ENCODE peak calls at places on chromosomes 5 and 9, in seven cellular contexts. One of them, this sample, is unnamed.

GRCh38 chr5:142441638-142442037 is 116.8 kb upstream of the SPRY4 start:
- DNase-seq in fibroblast of lung: no peak
- DNase-seq in GM23338: no peak
- DNase-seq in hepatocyte: peak
- DNase-seq in GM12878: no peak
- DNase-seq in astrocyte: no peak
- DNase-seq in DND-41: peak
- DNase-seq in this sample: peak

GRCh38 chr5:112811023-112811422 is 50.1 kb upstream of the SRP19 start:
- DNase-seq in fibroblast of lung: no peak
- DNase-seq in GM23338: no peak
- DNase-seq in hepatocyte: no peak
- DNase-seq in GM12878: no peak
- DNase-seq in astrocyte: no peak
- DNase-seq in DND-41: no peak
- DNase-seq in this sample: no peak

GRCh38 chr5:90932052-90932699 is 373.6 kb downstream of the ADGRV1 start:
- DNase-seq in fibroblast of lung: peak
- DNase-seq in GM23338: peak
- DNase-seq in hepatocyte: peak
- DNase-seq in GM12878: peak
- DNase-seq in astrocyte: peak
- DNase-seq in DND-41: peak
- DNase-seq in this sample: peak

GRCh38 chr9:120916573-120916972 is 10.0 kb downstream of the TRAF1 start:
- DNase-seq in fibroblast of lung: no peak
- DNase-seq in GM23338: peak
- DNase-seq in hepatocyte: peak
- DNase-seq in GM12878: no peak
- DNase-seq in astrocyte: no peak
- DNase-seq in DND-41: no peak
- DNase-seq in this sample: peak

GRCh38 chr5:132557425-132557805 is 638 bp downstream of the RAD50 start:
- DNase-seq in fibroblast of lung: peak
- DNase-seq in GM23338: peak
- DNase-seq in hepatocyte: peak
- DNase-seq in GM12878: peak
- DNase-seq in astrocyte: peak
- DNase-seq in DND-41: peak
- DNase-seq in this sample: peak

GRCh38 chr9:129307227-129307970 is 129.3 kb upstream of the IER5L start:
- DNase-seq in fibroblast of lung: peak
- DNase-seq in GM23338: no peak
- DNase-seq in hepatocyte: no peak
- DNase-seq in GM12878: no peak
- DNase-seq in astrocyte: no peak
- DNase-seq in DND-41: no peak
- DNase-seq in this sample: peak

GRCh38 chr5:134845335-134845851 is 375 bp upstream of the C5orf24 start:
- DNase-seq in fibroblast of lung: peak
- DNase-seq in GM23338: no peak
- DNase-seq in hepatocyte: no peak
- DNase-seq in GM12878: no peak
- DNase-seq in astrocyte: peak
- DNase-seq in DND-41: no peak
- DNase-seq in this sample: peak

GRCh38 chr5:170861855-170862766 is at the start of gene RANBP17:
- DNase-seq in fibroblast of lung: peak
- DNase-seq in GM23338: peak
- DNase-seq in hepatocyte: peak
- DNase-seq in GM12878: no peak
- DNase-seq in astrocyte: peak
- DNase-seq in DND-41: no peak
- DNase-seq in this sample: peak

GRCh38 chr9:129809346-129809745 is 6.4 kb downstream of the TOR1B start:
- DNase-seq in fibroblast of lung: no peak
- DNase-seq in GM23338: no peak
- DNase-seq in hepatocyte: no peak
- DNase-seq in GM12878: no peak
- DNase-seq in astrocyte: no peak
- DNase-seq in DND-41: no peak
- DNase-seq in this sample: no peak

GRCh38 chr5:40410231-40410861 is 269.4 kb upstream of the PTGER4 start:
- DNase-seq in fibroblast of lung: peak
- DNase-seq in GM23338: no peak
- DNase-seq in hepatocyte: no peak
- DNase-seq in GM12878: no peak
- DNase-seq in astrocyte: peak
- DNase-seq in DND-41: peak
- DNase-seq in this sample: no peak

GRCh38 chr5:1746371-1747078 is 53.1 kb downstream of the MRPL36 start:
- DNase-seq in fibroblast of lung: no peak
- DNase-seq in GM23338: no peak
- DNase-seq in hepatocyte: no peak
- DNase-seq in GM12878: no peak
- DNase-seq in astrocyte: no peak
- DNase-seq in DND-41: no peak
- DNase-seq in this sample: no peak

GRCh38 chr5:150122536-150123481 is 32.8 kb downstream of the PDGFRB start:
- DNase-seq in fibroblast of lung: no peak
- DNase-seq in GM23338: no peak
- DNase-seq in hepatocyte: no peak
- DNase-seq in GM12878: no peak
- DNase-seq in astrocyte: no peak
- DNase-seq in DND-41: no peak
- DNase-seq in this sample: no peak

GRCh38 chr5:53339962-53340540 is 140.4 kb upstream of the FST start:
- DNase-seq in fibroblast of lung: no peak
- DNase-seq in GM23338: no peak
- DNase-seq in hepatocyte: no peak
- DNase-seq in GM12878: no peak
- DNase-seq in astrocyte: no peak
- DNase-seq in DND-41: no peak
- DNase-seq in this sample: no peak

GRCh38 chr9:113578877-113579269 is 115.3 kb downstream of the RGS3 start:
- DNase-seq in fibroblast of lung: peak
- DNase-seq in GM23338: no peak
- DNase-seq in hepatocyte: peak
- DNase-seq in GM12878: peak
- DNase-seq in astrocyte: peak
- DNase-seq in DND-41: peak
- DNase-seq in this sample: peak

GRCh38 chr9:21558627-21559401 is 76.7 kb upstream of the IFNE start:
- DNase-seq in fibroblast of lung: peak
- DNase-seq in GM23338: peak
- DNase-seq in hepatocyte: no peak
- DNase-seq in GM12878: no peak
- DNase-seq in astrocyte: no peak
- DNase-seq in DND-41: no peak
- DNase-seq in this sample: peak

GRCh38 chr5:135039526-135040296 is 5.7 kb upstream of the PITX1 start:
- DNase-seq in fibroblast of lung: no peak
- DNase-seq in GM23338: peak
- DNase-seq in hepatocyte: peak
- DNase-seq in GM12878: no peak
- DNase-seq in astrocyte: no peak
- DNase-seq in DND-41: no peak
- DNase-seq in this sample: no peak

DNA sequence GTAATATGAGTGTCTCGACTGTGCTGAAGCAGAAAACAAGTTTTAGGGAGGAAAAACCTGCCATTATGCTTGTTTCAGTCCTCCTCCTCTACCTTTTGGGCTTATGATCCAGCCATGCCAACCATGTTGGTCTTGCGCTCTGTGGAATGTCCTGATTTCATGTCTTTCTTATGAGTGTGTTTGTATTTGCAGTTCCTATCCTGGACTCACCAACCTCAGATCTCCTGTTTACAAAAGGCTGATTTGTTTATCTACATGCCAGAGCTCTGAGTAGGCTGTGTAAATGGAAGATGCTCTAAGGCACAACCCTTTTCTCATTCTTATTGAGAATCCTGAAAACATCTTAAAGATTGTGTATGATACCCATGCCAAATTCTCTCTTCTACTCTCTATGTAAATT is 138.6 kb downstream of the ARHGEF28 start:
- DNase-seq in fibroblast of lung: peak
- DNase-seq in GM23338: no peak
- DNase-seq in hepatocyte: no peak
- DNase-seq in GM12878: no peak
- DNase-seq in astrocyte: peak
- DNase-seq in DND-41: no peak
- DNase-seq in this sample: peak
- H3K27ac ChIP-seq in fibroblast of lung: no peak
- H3K27ac ChIP-seq in GM23338: no peak
- H3K27ac ChIP-seq in hepatocyte: no peak
- H3K27ac ChIP-seq in GM12878: no peak
- H3K27ac ChIP-seq in astrocyte: peak
- H3K27ac ChIP-seq in DND-41: no peak
- H3K27ac ChIP-seq in this sample: peak

GRCh38 chr5:174734571-174735497 is 10.5 kb downstream of the MSX2 start:
- DNase-seq in fibroblast of lung: no peak
- DNase-seq in GM23338: peak
- DNase-seq in hepatocyte: no peak
- DNase-seq in GM12878: no peak
- DNase-seq in astrocyte: no peak
- DNase-seq in DND-41: no peak
- DNase-seq in this sample: no peak

GRCh38 chr5:174733836-174734235 is 9.5 kb downstream of the MSX2 start:
- DNase-seq in fibroblast of lung: no peak
- DNase-seq in GM23338: no peak
- DNase-seq in hepatocyte: no peak
- DNase-seq in GM12878: no peak
- DNase-seq in astrocyte: no peak
- DNase-seq in DND-41: no peak
- DNase-seq in this sample: no peak

GRCh38 chr5:174731214-174732039 is 7.0 kb downstream of the MSX2 start:
- DNase-seq in fibroblast of lung: no peak
- DNase-seq in GM23338: peak
- DNase-seq in hepatocyte: no peak
- DNase-seq in GM12878: no peak
- DNase-seq in astrocyte: no peak
- DNase-seq in DND-41: no peak
- DNase-seq in this sample: no peak

GRCh38 chr5:174733091-174733690 is 8.8 kb downstream of the MSX2 start:
- DNase-seq in fibroblast of lung: no peak
- DNase-seq in GM23338: peak
- DNase-seq in hepatocyte: no peak
- DNase-seq in GM12878: no peak
- DNase-seq in astrocyte: no peak
- DNase-seq in DND-41: no peak
- DNase-seq in this sample: no peak

DNA sequence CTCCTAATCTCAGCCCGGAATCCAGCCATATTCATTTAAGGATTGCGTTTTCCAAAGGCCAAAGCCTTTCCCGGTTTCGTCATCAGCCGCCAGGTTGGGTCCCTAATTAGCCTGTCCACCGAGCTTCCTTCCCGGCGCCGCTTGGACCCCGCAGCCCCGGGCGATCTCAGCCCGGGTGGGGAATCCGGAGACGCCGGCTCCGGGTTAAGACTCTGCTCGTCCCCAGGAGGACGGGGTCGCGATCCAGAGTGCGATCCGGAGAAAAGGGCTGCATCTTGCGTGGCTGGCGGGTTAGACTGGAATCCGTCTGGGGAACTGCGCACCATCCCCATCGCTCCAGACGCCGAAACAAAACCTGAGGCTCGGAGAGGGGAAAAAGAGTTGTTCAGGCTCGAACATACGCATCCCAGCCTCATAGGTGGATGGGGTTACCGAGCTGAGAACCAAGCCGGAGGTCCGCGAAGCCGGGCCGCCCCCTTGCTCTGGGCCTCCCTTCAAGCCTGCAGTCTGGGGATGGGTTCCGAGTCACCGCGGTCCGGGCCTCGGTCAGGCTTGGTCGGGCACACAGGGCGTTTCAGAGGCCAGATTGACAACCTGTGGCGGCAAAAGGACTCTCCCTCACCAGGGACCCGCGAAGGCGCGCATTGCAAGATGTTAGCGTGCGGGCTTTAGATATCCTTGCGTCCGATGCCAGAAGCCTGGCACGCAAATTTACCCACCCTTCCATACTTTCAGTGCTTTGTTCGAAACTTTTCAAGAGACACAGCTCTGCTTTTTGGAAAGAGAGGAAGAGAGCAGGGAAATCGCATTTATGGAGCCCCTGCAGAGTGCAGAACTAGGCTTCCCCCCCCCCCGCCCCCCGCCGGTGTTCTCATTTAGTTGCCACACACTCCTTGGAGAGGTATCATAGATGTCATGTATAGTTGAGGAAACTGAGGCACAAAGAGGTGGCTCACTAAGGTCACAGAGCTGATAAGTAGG is 7.9 kb downstream of the MSX2 start:
- DNase-seq in fibroblast of lung: no peak
- DNase-seq in GM23338: peak
- DNase-seq in hepatocyte: no peak
- DNase-seq in GM12878: no peak
- DNase-seq in astrocyte: no peak
- DNase-seq in DND-41: no peak
- DNase-seq in this sample: no peak
- TF ChIP-seq EZH2 in fibroblast of lung: peak
- TF ChIP-seq EZH2 in GM23338: peak
- TF ChIP-seq EZH2 in hepatocyte: no peak
- TF ChIP-seq EZH2 in GM12878: no peak
- TF ChIP-seq EZH2 in astrocyte: peak
- TF ChIP-seq EZH2 in DND-41: no peak
- TF ChIP-seq EZH2 in this sample: peak

GRCh38 chr5:62653001-62653863 is 74.6 kb downstream of the LRRC70 start:
- DNase-seq in fibroblast of lung: no peak
- DNase-seq in GM23338: no peak
- DNase-seq in hepatocyte: no peak
- DNase-seq in GM12878: no peak
- DNase-seq in astrocyte: no peak
- DNase-seq in DND-41: peak
- DNase-seq in this sample: no peak
- H2AFZ ChIP-seq in fibroblast of lung: no peak
- H2AFZ ChIP-seq in GM23338: no peak
- H2AFZ ChIP-seq in hepatocyte: no peak
- H2AFZ ChIP-seq in GM12878: no peak
- H2AFZ ChIP-seq in astrocyte: no peak
- H2AFZ ChIP-seq in DND-41: peak
- H2AFZ ChIP-seq in this sample: no peak

DNA sequence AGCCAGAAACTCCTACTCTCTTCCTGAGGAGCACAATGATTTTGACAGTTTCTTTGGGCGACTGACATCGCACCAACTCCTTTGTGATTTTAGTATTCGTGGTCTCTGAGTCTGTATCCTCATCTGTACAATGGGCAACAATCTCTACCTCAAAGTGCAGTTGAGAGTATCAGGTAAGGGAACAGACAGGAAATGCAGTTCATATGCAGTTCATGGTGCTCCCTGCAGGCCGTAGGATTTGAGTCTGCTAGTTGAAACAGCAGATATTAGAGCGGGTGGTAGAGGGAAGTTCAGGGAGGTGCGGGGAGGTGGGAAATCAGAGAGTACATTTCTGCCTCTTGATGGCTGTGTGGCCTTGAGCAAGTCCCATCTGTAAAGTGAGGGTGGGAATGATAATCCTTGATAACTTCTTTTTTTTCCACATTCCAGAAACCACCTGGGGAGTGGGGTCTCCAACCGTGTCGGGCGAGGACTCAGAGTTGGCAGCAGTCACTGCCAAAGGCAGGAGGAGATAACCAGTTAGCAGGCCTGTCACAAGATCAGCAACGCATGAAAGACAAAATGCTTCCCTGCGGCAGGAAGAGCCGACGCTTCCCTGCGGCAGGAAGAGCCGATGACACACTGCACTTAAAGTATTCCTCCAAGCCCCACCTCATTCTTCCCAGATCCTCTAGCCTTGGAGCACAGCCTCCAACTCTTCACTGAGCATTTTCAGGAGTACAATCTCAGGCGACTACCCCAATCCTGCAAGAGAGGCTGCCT is 6.0 kb upstream of the NEK6 start:
- DNase-seq in fibroblast of lung: peak
- DNase-seq in GM23338: no peak
- DNase-seq in hepatocyte: no peak
- DNase-seq in GM12878: no peak
- DNase-seq in astrocyte: peak
- DNase-seq in DND-41: no peak
- DNase-seq in this sample: no peak
- H3K27ac ChIP-seq in fibroblast of lung: no peak
- H3K27ac ChIP-seq in GM23338: no peak
- H3K27ac ChIP-seq in hepatocyte: no peak
- H3K27ac ChIP-seq in GM12878: no peak
- H3K27ac ChIP-seq in astrocyte: peak
- H3K27ac ChIP-seq in DND-41: no peak
- H3K27ac ChIP-seq in this sample: no peak

This sample was measured in GM23248.